ENCODE peak calls at places on chromosomes 3 and 15, in six cellular contexts. One of them, this sample, is unnamed. For H3K9me3, the result is how much of the 10 kb centered on the place peaks cover.

GRCh38 chr3:132788299-132788698 is 66.1 kb upstream of the NPHP3 start:
- DNase-seq in tibial artery: no peak
- DNase-seq in IMR-90: peak
- DNase-seq in AG04450: peak
- DNase-seq in SJSA1: no peak
- DNase-seq in CD8-positive, alpha-beta T cell: no peak
- DNase-seq in this sample: no peak

GRCh38 chr3:127634653-127635052 is 5.7 kb downstream of the PODXL2 start:
- DNase-seq in SJSA1: no peak
- DNase-seq in tibial artery: no peak
- DNase-seq in IMR-90: no peak
- DNase-seq in CD8-positive, alpha-beta T cell: no peak
- DNase-seq in AG04450: no peak
- DNase-seq in this sample: no peak

GRCh38 chr3:127964053-127964452 is 49.0 kb downstream of the KBTBD12 start:
- DNase-seq in CD8-positive, alpha-beta T cell: no peak
- DNase-seq in IMR-90: peak
- DNase-seq in tibial artery: no peak
- DNase-seq in SJSA1: no peak
- DNase-seq in AG04450: no peak
- DNase-seq in this sample: no peak

GRCh38 chr15:99315636-99316035 is 64.4 kb downstream of the LRRC28 start:
- DNase-seq in IMR-90: no peak
- DNase-seq in AG04450: no peak
- DNase-seq in SJSA1: no peak
- DNase-seq in CD8-positive, alpha-beta T cell: no peak
- DNase-seq in tibial artery: no peak
- DNase-seq in this sample: no peak

GRCh38 chr3:47645551-47645950 is 66.9 kb upstream of the CSPG5 start:
- DNase-seq in tibial artery: no peak
- DNase-seq in IMR-90: peak
- DNase-seq in AG04450: no peak
- DNase-seq in SJSA1: no peak
- DNase-seq in CD8-positive, alpha-beta T cell: no peak
- DNase-seq in this sample: no peak

GRCh38 chr3:9598783-9599387 is 45.3 kb upstream of the LHFPL4 start:
- DNase-seq in SJSA1: no peak
- DNase-seq in IMR-90: no peak
- DNase-seq in CD8-positive, alpha-beta T cell: no peak
- DNase-seq in tibial artery: no peak
- DNase-seq in AG04450: no peak
- DNase-seq in this sample: no peak

GRCh38 chr3:47427866-47428265 is 47.0 kb downstream of the PTPN23 start:
- DNase-seq in AG04450: no peak
- DNase-seq in tibial artery: no peak
- DNase-seq in IMR-90: no peak
- DNase-seq in CD8-positive, alpha-beta T cell: no peak
- DNase-seq in SJSA1: no peak
- DNase-seq in this sample: no peak

GRCh38 chr3:94525039-94525438 is 462.2 kb downstream of the NSUN3 start:
- DNase-seq in CD8-positive, alpha-beta T cell: no peak
- DNase-seq in SJSA1: peak
- DNase-seq in tibial artery: no peak
- DNase-seq in AG04450: no peak
- DNase-seq in IMR-90: peak
- DNase-seq in this sample: no peak

GRCh38 chr3:4351164-4351855 is 48.1 kb downstream of the SETMAR start:
- DNase-seq in IMR-90: peak
- DNase-seq in CD8-positive, alpha-beta T cell: no peak
- DNase-seq in AG04450: no peak
- DNase-seq in tibial artery: no peak
- DNase-seq in SJSA1: peak
- DNase-seq in this sample: no peak

GRCh38 chr3:119148493-119149180 is 2.7 kb downstream of the TEX55 start:
- DNase-seq in SJSA1: no peak
- DNase-seq in CD8-positive, alpha-beta T cell: no peak
- DNase-seq in AG04450: peak
- DNase-seq in tibial artery: no peak
- DNase-seq in IMR-90: peak
- DNase-seq in this sample: no peak

GRCh38 chr15:71111950-71112349 is 3.3 kb upstream of the THSD4 start:
- DNase-seq in AG04450: no peak
- DNase-seq in CD8-positive, alpha-beta T cell: no peak
- DNase-seq in IMR-90: no peak
- DNase-seq in tibial artery: no peak
- DNase-seq in SJSA1: no peak
- DNase-seq in this sample: no peak

GRCh38 chr15:48084759-48085420 is 35.9 kb upstream of the SLC24A5 start:
- DNase-seq in SJSA1: no peak
- DNase-seq in IMR-90: peak
- DNase-seq in AG04450: no peak
- DNase-seq in tibial artery: no peak
- DNase-seq in CD8-positive, alpha-beta T cell: no peak
- DNase-seq in this sample: no peak

GRCh38 chr3:13708301-13708700 is 159.4 kb downstream of the FBLN2 start:
- DNase-seq in SJSA1: no peak
- DNase-seq in CD8-positive, alpha-beta T cell: no peak
- DNase-seq in AG04450: no peak
- DNase-seq in tibial artery: peak
- DNase-seq in IMR-90: no peak
- DNase-seq in this sample: no peak

GRCh38 chr3:113194747-113195400 is 16.5 kb upstream of the BOC start:
- DNase-seq in CD8-positive, alpha-beta T cell: no peak
- DNase-seq in tibial artery: no peak
- DNase-seq in AG04450: no peak
- DNase-seq in IMR-90: peak
- DNase-seq in SJSA1: no peak
- DNase-seq in this sample: no peak

DNA sequence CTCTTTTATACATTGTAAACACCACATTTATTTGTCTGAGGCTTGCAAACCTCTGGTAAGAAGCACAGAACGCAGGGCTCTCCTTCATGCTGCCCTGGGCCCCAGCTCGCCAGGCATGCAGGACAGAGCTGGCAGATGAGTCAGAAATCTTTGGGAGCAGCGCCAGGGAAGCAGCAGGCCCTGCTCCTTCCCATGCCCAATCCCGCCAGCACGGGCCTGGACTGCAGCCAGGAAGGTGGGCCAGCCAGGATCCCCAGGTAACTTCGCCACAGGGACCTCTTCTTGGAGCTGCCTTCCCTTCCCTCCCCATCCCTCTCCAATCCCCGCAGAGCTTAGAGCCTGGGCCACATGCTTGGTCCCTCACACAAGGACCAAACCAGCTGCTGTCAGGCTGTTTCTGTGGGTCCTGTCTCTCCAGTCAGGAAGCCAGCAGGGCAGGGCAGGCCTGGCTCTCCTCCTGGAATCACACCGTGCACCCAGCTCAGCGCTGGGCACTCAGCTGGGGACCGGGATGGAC is 8.8 kb downstream of the STOML1 start:
- DNase-seq in tibial artery: peak
- DNase-seq in CD8-positive, alpha-beta T cell: no peak
- DNase-seq in SJSA1: peak
- DNase-seq in IMR-90: peak
- DNase-seq in AG04450: peak
- DNase-seq in this sample: no peak
- H3K9me3 ChIP-seq in tibial artery: under half
- H3K9me3 ChIP-seq in CD8-positive, alpha-beta T cell: under half
- H3K9me3 ChIP-seq in SJSA1: under half
- H3K9me3 ChIP-seq in IMR-90: under half
- H3K9me3 ChIP-seq in AG04450: under half
- H3K9me3 ChIP-seq in this sample: under half

DNA sequence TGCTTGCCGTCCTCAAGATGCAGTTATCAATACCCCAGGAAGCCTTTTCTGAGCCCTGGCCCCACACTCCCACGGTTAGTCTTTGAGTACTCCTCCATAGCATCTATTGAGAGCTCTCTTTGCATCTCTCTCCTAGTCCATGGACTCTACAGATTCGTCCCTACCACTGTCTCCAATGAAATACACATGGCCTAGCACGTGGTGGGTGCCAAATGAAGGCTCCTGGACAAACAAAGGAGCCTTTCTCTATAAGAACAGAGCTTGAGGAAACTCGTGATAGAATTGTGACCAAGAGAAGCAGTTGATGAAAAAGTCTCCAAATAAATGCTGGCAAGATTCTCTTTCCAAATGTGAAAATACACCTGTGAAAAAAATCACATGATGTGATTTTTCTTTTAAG is 166.1 kb downstream of the GABRG3 start:
- DNase-seq in CD8-positive, alpha-beta T cell: no peak
- DNase-seq in SJSA1: no peak
- DNase-seq in AG04450: no peak
- DNase-seq in tibial artery: no peak
- DNase-seq in IMR-90: no peak
- DNase-seq in this sample: no peak
- H3K9me3 ChIP-seq in CD8-positive, alpha-beta T cell: under half
- H3K9me3 ChIP-seq in SJSA1: under half
- H3K9me3 ChIP-seq in AG04450: under half
- H3K9me3 ChIP-seq in tibial artery: under half
- H3K9me3 ChIP-seq in IMR-90: under half
- H3K9me3 ChIP-seq in this sample: under half

DNA sequence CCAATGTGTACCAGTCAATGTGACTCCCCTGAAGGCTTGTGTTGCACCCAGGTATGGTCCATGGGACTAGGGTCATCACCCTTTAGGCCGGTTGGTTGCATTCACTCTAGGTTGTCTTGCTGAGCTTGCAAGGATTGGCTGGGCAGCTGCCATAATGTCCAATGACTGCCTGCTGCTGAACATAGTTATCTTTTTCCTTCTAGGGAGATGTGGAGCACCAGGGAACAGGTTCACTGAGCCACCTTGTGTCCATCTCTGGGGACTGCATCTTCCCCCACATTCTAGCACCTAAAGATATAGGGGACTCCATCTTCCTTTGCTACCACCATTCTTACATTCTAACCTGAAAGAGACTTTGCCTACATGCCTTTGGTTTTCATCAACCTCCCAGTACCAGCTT is 580.4 kb upstream of the TBL1XR1 start:
- DNase-seq in tibial artery: peak
- DNase-seq in SJSA1: no peak
- DNase-seq in AG04450: no peak
- DNase-seq in IMR-90: peak
- DNase-seq in CD8-positive, alpha-beta T cell: no peak
- DNase-seq in this sample: peak
- H3K9me3 ChIP-seq in tibial artery: under half
- H3K9me3 ChIP-seq in SJSA1: under half
- H3K9me3 ChIP-seq in AG04450: under half
- H3K9me3 ChIP-seq in IMR-90: under half
- H3K9me3 ChIP-seq in CD8-positive, alpha-beta T cell: under half
- H3K9me3 ChIP-seq in this sample: under half

GRCh38 chr15:41521614-41522013 is 8.0 kb upstream of the LTK start:
- DNase-seq in IMR-90: no peak
- DNase-seq in tibial artery: no peak
- DNase-seq in SJSA1: no peak
- DNase-seq in AG04450: no peak
- DNase-seq in CD8-positive, alpha-beta T cell: no peak
- DNase-seq in this sample: no peak

GRCh38 chr15:41517895-41518449 is 4.3 kb upstream of the LTK start:
- DNase-seq in tibial artery: no peak
- DNase-seq in IMR-90: no peak
- DNase-seq in SJSA1: no peak
- DNase-seq in CD8-positive, alpha-beta T cell: no peak
- DNase-seq in AG04450: no peak
- DNase-seq in this sample: no peak

GRCh38 chr15:41523097-41523496 is 9.5 kb upstream of the LTK start:
- DNase-seq in AG04450: no peak
- DNase-seq in SJSA1: no peak
- DNase-seq in IMR-90: peak
- DNase-seq in tibial artery: no peak
- DNase-seq in CD8-positive, alpha-beta T cell: no peak
- DNase-seq in this sample: no peak

DNA sequence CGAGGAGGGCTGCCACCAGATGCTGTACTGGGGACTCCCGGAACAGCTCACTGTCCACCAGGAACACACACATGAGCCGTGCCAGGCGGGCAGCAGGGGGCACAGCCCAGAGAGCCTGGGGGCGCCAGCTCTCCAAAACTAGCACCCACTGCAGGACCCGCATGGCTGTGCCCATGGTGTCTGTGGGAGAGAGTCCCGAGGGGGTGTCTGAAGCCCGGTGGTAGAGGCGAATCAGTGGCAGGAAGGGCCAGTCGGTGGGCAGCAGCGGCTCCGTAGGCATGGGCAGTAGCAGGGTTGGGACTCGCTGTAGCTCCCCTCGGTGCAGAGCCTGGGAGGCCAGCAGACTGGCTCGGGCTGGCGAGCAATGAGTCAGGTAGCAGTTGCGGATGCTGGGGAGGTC is 7.0 kb upstream of the LTK start:
- DNase-seq in tibial artery: no peak
- DNase-seq in CD8-positive, alpha-beta T cell: no peak
- DNase-seq in SJSA1: no peak
- DNase-seq in IMR-90: no peak
- DNase-seq in AG04450: no peak
- DNase-seq in this sample: no peak
- H3K9me3 ChIP-seq in tibial artery: under half
- H3K9me3 ChIP-seq in CD8-positive, alpha-beta T cell: under half
- H3K9me3 ChIP-seq in SJSA1: under half
- H3K9me3 ChIP-seq in IMR-90: under half
- H3K9me3 ChIP-seq in AG04450: under half
- H3K9me3 ChIP-seq in this sample: under half

DNA sequence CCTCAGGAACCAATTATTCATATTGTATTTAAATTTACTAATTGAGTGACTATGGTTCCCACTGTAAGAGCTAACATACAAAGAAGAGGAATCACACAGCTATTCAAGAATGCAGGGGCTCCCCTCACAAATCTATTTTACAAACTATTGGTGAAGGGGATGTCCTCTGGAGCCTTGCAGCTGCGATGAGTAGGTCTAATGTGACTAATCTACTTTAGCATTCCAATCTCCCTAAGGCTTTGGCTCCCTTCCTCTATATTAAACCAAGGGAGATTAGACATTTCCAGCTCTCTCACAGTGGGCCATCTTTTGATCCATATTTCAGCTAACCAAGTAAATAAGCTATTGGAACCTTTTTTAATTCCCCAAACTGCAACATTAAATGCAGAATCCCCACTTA is 514.2 kb upstream of the BCHE start:
- DNase-seq in CD8-positive, alpha-beta T cell: no peak
- DNase-seq in SJSA1: no peak
- DNase-seq in AG04450: no peak
- DNase-seq in tibial artery: no peak
- DNase-seq in IMR-90: no peak
- DNase-seq in this sample: no peak
- H3K9me3 ChIP-seq in CD8-positive, alpha-beta T cell: under half
- H3K9me3 ChIP-seq in SJSA1: under half
- H3K9me3 ChIP-seq in AG04450: under half
- H3K9me3 ChIP-seq in tibial artery: under half
- H3K9me3 ChIP-seq in IMR-90: under half
- H3K9me3 ChIP-seq in this sample: under half

GRCh38 chr3:99871231-99871898 is 53.7 kb downstream of the CMSS1 start:
- DNase-seq in IMR-90: no peak
- DNase-seq in AG04450: no peak
- DNase-seq in SJSA1: no peak
- DNase-seq in CD8-positive, alpha-beta T cell: no peak
- DNase-seq in tibial artery: no peak
- DNase-seq in this sample: no peak
- H3K9me3 ChIP-seq in IMR-90: under half
- H3K9me3 ChIP-seq in AG04450: under half
- H3K9me3 ChIP-seq in SJSA1: under half
- H3K9me3 ChIP-seq in CD8-positive, alpha-beta T cell: under half
- H3K9me3 ChIP-seq in tibial artery: under half
- H3K9me3 ChIP-seq in this sample: under half

GRCh38 chr3:51808920-51809319 is 29.9 kb upstream of the IQCF6 start:
- DNase-seq in IMR-90: no peak
- DNase-seq in tibial artery: no peak
- DNase-seq in CD8-positive, alpha-beta T cell: no peak
- DNase-seq in AG04450: no peak
- DNase-seq in SJSA1: no peak
- DNase-seq in this sample: no peak
- H3K9me3 ChIP-seq in IMR-90: under half
- H3K9me3 ChIP-seq in tibial artery: under half
- H3K9me3 ChIP-seq in CD8-positive, alpha-beta T cell: under half
- H3K9me3 ChIP-seq in AG04450: under half
- H3K9me3 ChIP-seq in SJSA1: under half
- H3K9me3 ChIP-seq in this sample: under half